ENCODE peak calls at places on chromosomes 12 and 14, in four cellular contexts. I is astrocyte of the cerebellum, T is heart left ventricle, A is IMR-90. K is an unnamed sample.

GRCh38 chr12:89918172-89918880 is 209.7 kb upstream of the ATP2B1 start:
- DNase-seq in T (no peak), A (no peak), I (no peak), K (no peak)

GRCh38 chr12:3456809-3457208 is 34.2 kb upstream of the PRMT8 start:
- DNase-seq in A (no peak), I (no peak), T (no peak), K (no peak)

GRCh38 chr14:33110737-33111443 is 172.2 kb downstream of the NPAS3 start:
- DNase-seq in T (no peak), I (no peak), A (no peak), K (no peak)

GRCh38 chr14:72892103-72892878 is 1.6 kb downstream of the DPF3 start:
- DNase-seq in T (no peak), A (peak), I (no peak), K (peak)

GRCh38 chr12:51827925-51828818 is 20.3 kb downstream of the FIGNL2 start:
- DNase-seq in T (peak), A (peak), I (no peak), K (peak)

GRCh38 chr12:110135012-110135411 is 10.9 kb downstream of the IFT81 start:
- DNase-seq in A (peak), I (no peak), T (no peak), K (peak)

GRCh38 chr12:19979584-19979983 is 388.8 kb upstream of the PDE3A start:
- DNase-seq in I (no peak), T (no peak), A (no peak), K (no peak)

GRCh38 chr14:101031186-101031585 is 127.7 kb upstream of the RTL1 start:
- DNase-seq in T (peak), I (no peak), A (no peak), K (no peak)

GRCh38 chr14:104875811-104876210 is 10.7 kb downstream of the CEP170B start:
- DNase-seq in I (no peak), A (no peak), T (peak), K (no peak)

GRCh38 chr12:120481022-120481767 is 11.6 kb upstream of the SRSF9 start:
- DNase-seq in I (no peak), A (no peak), T (no peak), K (no peak)

GRCh38 chr12:131831021-131831571 is 2.9 kb downstream of the MMP17 start:
- DNase-seq in A (no peak), I (no peak), T (peak), K (peak)

GRCh38 chr12:40327506-40327905 is 102.7 kb downstream of the LRRK2 start:
- DNase-seq in I (no peak), T (no peak), A (no peak), K (no peak)

GRCh38 chr12:132605055-132605441 is 5.3 kb downstream of the LRCOL1 start:
- DNase-seq in I (no peak), T (no peak), A (no peak), K (no peak)

GRCh38 chr14:35669782-35670181 is 135.8 kb downstream of the INSM2 start:
- DNase-seq in I (no peak), T (no peak), A (peak), K (peak)

GRCh38 chr14:100132161-100132902 is 27.1 kb downstream of the DEGS2 start:
- DNase-seq in A (no peak), T (no peak), I (no peak), K (peak)

GRCh38 chr12:46300906-46301305 is 32.1 kb upstream of the SLC38A1 start:
- DNase-seq in T (no peak), A (peak), I (no peak), K (no peak)

GRCh38 chr14:99884834-99885648 is 91.8 kb downstream of the EML1 start:
- DNase-seq in I (peak), A (peak), T (no peak), K (peak)

GRCh38 chr14:22450266-22450665 is 138.8 kb downstream of the DAD1 start:
- DNase-seq in I (no peak), T (no peak), A (no peak), K (no peak)

GRCh38 chr12:120630139-120630895 is 10.1 kb upstream of the CABP1 start:
- DNase-seq in A (no peak), T (no peak), I (no peak), K (no peak)

GRCh38 chr14:21924479-21924878 is 250.9 kb upstream of the OR4E1 start:
- DNase-seq in A (no peak), T (no peak), I (no peak), K (no peak)

GRCh38 chr14:30669594-30669993 is 47.5 kb downstream of the SCFD1 start:
- DNase-seq in A (no peak), I (no peak), T (no peak), K (no peak)

DNA sequence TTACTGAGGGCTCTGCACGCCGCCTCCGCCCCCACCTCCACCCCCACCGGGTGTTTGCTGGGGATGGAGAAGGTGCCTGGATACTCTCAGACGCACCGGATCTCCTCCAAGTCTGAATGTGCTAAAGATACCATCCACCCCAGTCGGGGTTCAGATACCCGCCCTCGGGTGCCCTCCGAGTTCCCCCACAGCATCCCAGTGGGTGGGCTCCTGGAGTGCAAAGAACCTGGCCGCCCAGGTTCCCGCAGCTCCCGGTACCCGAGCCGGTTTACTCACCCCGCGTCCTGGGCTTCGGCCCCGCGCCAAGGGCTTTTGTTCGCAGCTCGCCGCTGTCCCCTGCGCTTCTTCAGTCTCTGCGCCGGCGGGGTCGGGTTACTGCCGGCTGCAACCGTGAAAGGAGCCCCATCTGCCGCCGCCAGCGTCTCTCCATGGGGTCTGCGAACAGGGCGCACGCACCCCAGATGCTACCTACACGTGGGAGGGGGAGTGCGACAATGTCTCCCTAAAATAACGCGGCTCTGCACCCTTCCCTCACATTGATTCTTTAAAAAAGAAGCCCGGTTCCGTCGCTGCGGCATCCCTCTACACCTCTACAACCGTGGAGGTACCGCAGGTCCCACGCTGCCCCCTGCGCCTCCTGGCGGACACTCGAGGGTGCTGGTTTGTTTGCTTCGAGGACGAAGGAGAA is at the start of gene CCDC177:
- DNase-seq in T (peak), A (peak), I (no peak), K (peak)
- H3K4me3 ChIP-seq in T (peak), A (no peak), I (peak), K (no peak)

GRCh38 chr12:115450710-115451109 is 766.7 kb upstream of the TBX3 start:
- DNase-seq in T (no peak), A (no peak), I (no peak), K (no peak)
- TF ChIP-seq CTCF in T (no peak), A (no peak), I (no peak), K (no peak)

GRCh38 chr12:124693356-124693755 is 125.9 kb upstream of the NCOR2 start:
- DNase-seq in T (peak), A (no peak), I (no peak), K (no peak)
- H3K4me3 ChIP-seq in T (no peak), A (no peak), I (no peak), K (no peak)

GRCh38 chr12:50164963-50165362 is 2.2 kb downstream of the CERS5 start:
- DNase-seq in A (no peak), I (no peak), T (no peak), K (no peak)

GRCh38 chr12:50162225-50162624 is 4.9 kb downstream of the CERS5 start:
- DNase-seq in T (no peak), I (no peak), A (peak), K (no peak)

GRCh38 chr12:50166776-50167025 is 468 bp downstream of the CERS5 start:
- DNase-seq in T (no peak), I (no peak), A (no peak), K (no peak)

DNA sequence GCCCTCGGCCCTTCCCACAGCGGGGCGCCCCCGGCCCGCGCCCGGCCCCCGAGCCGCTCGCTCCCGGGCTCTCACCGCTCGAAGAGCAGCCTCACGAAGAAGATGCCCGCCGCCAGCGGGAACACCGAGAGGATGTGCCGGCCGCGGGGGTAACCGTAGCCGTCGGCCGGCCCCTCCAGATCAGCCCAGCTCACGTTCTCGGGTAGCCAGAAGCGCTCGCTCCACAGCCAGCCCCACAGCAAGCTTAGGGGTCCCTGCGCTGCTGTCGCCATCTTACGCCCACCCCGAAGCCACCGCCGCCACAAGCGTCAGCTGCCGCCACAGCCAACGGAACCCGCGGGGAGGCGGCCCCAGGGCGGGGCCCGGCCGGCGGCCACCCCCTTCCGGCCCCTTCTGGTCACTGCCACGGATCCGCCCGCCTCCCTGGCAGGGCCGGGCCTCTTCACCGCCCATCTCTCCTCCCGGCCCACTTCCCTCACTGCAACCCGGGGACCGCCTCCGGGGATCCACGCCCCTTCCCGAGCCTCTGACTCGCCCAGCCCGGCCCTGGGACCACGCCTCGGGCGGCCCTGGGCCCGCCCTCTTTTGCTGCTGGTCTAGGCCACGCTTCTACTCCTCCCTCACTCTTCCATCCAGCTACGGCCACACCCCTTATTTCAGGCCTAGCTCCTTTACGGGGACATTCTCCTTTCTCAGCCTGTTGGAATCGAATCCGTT is at the start of gene CERS5:
- DNase-seq in T (peak), I (peak), A (peak), K (peak)
- TF ChIP-seq CTCF in T (no peak), I (no peak), A (no peak), K (no peak)